ENCODE peak calls at places on chromosomes 7 and 10, in seven cellular contexts. R, N, M, G, Z, C and I are unnamed samples.

GRCh38 chr7:55199418-55199817 is 165.7 kb upstream of the LANCL2 start:
- DNase-seq in R (no peak), N (no peak), M (no peak), G (no peak), Z (no peak), C (no peak), I (no peak)

GRCh38 chr7:158396982-158397862 is 190.4 kb downstream of the PTPRN2 start:
- DNase-seq in R (no peak), N (no peak), M (no peak), G (no peak), Z (no peak), C (no peak), I (no peak)

GRCh38 chr7:99344061-99344647 is 18.5 kb downstream of the ARPC1A start:
- DNase-seq in R (no peak), N (no peak), M (no peak), G (no peak), Z (no peak), C (no peak), I (no peak)

GRCh38 chr10:110358869-110359629 is 54.3 kb upstream of the SMNDC1 start:
- DNase-seq in R (peak; percentile 86), N (no peak), M (no peak), G (no peak), Z (no peak), C (no peak), I (no peak)

GRCh38 chr10:1543596-1543995 is 193.7 kb downstream of the ADARB2 start:
- DNase-seq in R (no peak), N (no peak), M (no peak), G (no peak), Z (no peak), C (no peak), I (no peak)

GRCh38 chr10:43209064-43209455 is 57.8 kb downstream of the RASGEF1A start:
- DNase-seq in R (no peak), N (no peak), M (no peak), G (no peak), Z (no peak), C (no peak), I (peak; percentile 1)

GRCh38 chr10:35707642-35708425 is 65.7 kb upstream of the FZD8 start:
- DNase-seq in R (no peak), N (no peak), M (no peak), G (no peak), Z (no peak), C (no peak), I (no peak)

GRCh38 chr7:53602817-53603418 is 567.5 kb downstream of the POM121L12 start:
- DNase-seq in R (peak; percentile 83), N (no peak), M (no peak), G (no peak), Z (no peak), C (no peak), I (no peak)

GRCh38 chr7:44396931-44397525 is 71.6 kb upstream of the CAMK2B start:
- DNase-seq in R (no peak), N (no peak), M (no peak), G (no peak), Z (no peak), C (no peak), I (no peak)

GRCh38 chr7:129887865-129888264 is 64.9 kb downstream of the UBE2H start:
- DNase-seq in R (no peak), N (no peak), M (no peak), G (no peak), Z (no peak), C (no peak), I (no peak)

GRCh38 chr10:29007748-29008610 is 280.9 kb upstream of the LYZL1 start:
- DNase-seq in R (no peak), N (no peak), M (peak; percentile 34), G (no peak), Z (peak; percentile 35), C (no peak), I (no peak)

GRCh38 chr7:27547401-27547800 is 115.3 kb downstream of the HIBADH start:
- DNase-seq in R (no peak), N (no peak), M (no peak), G (no peak), Z (no peak), C (no peak), I (no peak)

GRCh38 chr7:135193615-135194081 is 17.7 kb downstream of the WDR91 start:
- DNase-seq in R (peak; percentile 94), N (peak; percentile 16), M (no peak), G (no peak), Z (peak; percentile 98), C (no peak), I (no peak)

GRCh38 chr10:34815174-34816066 is at the start of gene PARD3:
- DNase-seq in R (peak; percentile 29), N (peak; percentile 86), M (peak; percentile 70), G (no peak), Z (peak; percentile 15), C (peak; percentile 17), I (peak; percentile 16)

GRCh38 chr7:151304856-151305255 is 36.8 kb upstream of the NUB1 start:
- DNase-seq in R (no peak), N (peak; percentile 41), M (no peak), G (no peak), Z (no peak), C (no peak), I (no peak)

GRCh38 chr10:76902949-76903348 is 734.7 kb downstream of the KCNMA1 start:
- DNase-seq in R (no peak), N (peak; percentile 71), M (peak; percentile 69), G (no peak), Z (no peak), C (no peak), I (peak; percentile 3)

GRCh38 chr10:48767752-48768450 is 83.2 kb downstream of the WDFY4 start:
- DNase-seq in R (no peak), N (no peak), M (no peak), G (no peak), Z (no peak), C (no peak), I (no peak)

GRCh38 chr7:34761627-34762026 is 103.6 kb downstream of the NPSR1 start:
- DNase-seq in R (no peak), N (no peak), M (no peak), G (no peak), Z (no peak), C (no peak), I (no peak)

GRCh38 chr10:58385784-58386112 is 538 bp downstream of the TFAM start:
- DNase-seq in R (peak; percentile 30), N (peak; percentile 67), M (peak; percentile 23), G (peak; percentile 2), Z (no peak), C (peak; percentile 44), I (peak; percentile 30)

GRCh38 chr7:3591944-3592343 is 290.9 kb downstream of the SDK1 start:
- DNase-seq in R (no peak), N (no peak), M (no peak), G (no peak), Z (no peak), C (no peak), I (no peak)

GRCh38 chr7:114086906-114087651 is 168.3 kb upstream of the PPP1R3A start:
- DNase-seq in R (peak; percentile 35), N (peak; percentile 54), M (peak; percentile 18), G (no peak), Z (no peak), C (peak; percentile 7), I (no peak)